ENCODE peak calls at places on chromosomes 3 and 15, in ten cellular contexts. One of them, this sample, is unnamed.

GRCh38 chr15:31360843-31361763 is 34.5 kb downstream of the KLF13 start:
- DNase-seq in GM12892: peak
- DNase-seq in GM04504: no peak
- DNase-seq in sciatic nerve: no peak
- DNase-seq in activated T-cell treated with anti-CD3 and anti-CD28 coated beads, Interleukin-2, amount 50 U/mL, for 72 hours: peak
- DNase-seq in H7: peak
- DNase-seq in stimulated activated naive B cell treated with anti-CD40 and anti-IgM and Interleukin-4, amounts not matched to agents 10 μg/mL and 1 μg/mL and 100 μg/mL, for 72 hours: peak
- DNase-seq in G401: peak
- DNase-seq in tibial artery: no peak
- DNase-seq in LoVo: no peak
- DNase-seq in this sample: peak

GRCh38 chr15:29070471-29071192 is 184.9 kb downstream of the APBA2 start:
- DNase-seq in GM12892: no peak
- DNase-seq in GM04504: no peak
- DNase-seq in sciatic nerve: no peak
- DNase-seq in activated T-cell treated with anti-CD3 and anti-CD28 coated beads, Interleukin-2, amount 50 U/mL, for 72 hours: no peak
- DNase-seq in H7: no peak
- DNase-seq in stimulated activated naive B cell treated with anti-CD40 and anti-IgM and Interleukin-4, amounts not matched to agents 10 μg/mL and 1 μg/mL and 100 μg/mL, for 72 hours: no peak
- DNase-seq in G401: peak
- DNase-seq in tibial artery: no peak
- DNase-seq in LoVo: no peak
- DNase-seq in this sample: peak

GRCh38 chr3:87246662-87247061 is 19.6 kb downstream of the CHMP2B start:
- DNase-seq in GM12892: no peak
- DNase-seq in GM04504: no peak
- DNase-seq in sciatic nerve: no peak
- DNase-seq in activated T-cell treated with anti-CD3 and anti-CD28 coated beads, Interleukin-2, amount 50 U/mL, for 72 hours: no peak
- DNase-seq in H7: no peak
- DNase-seq in stimulated activated naive B cell treated with anti-CD40 and anti-IgM and Interleukin-4, amounts not matched to agents 10 μg/mL and 1 μg/mL and 100 μg/mL, for 72 hours: no peak
- DNase-seq in G401: no peak
- DNase-seq in tibial artery: no peak
- DNase-seq in LoVo: no peak
- DNase-seq in this sample: no peak

GRCh38 chr3:107578523-107578922 is 55.8 kb downstream of the BBX start:
- DNase-seq in GM12892: no peak
- DNase-seq in GM04504: no peak
- DNase-seq in sciatic nerve: no peak
- DNase-seq in activated T-cell treated with anti-CD3 and anti-CD28 coated beads, Interleukin-2, amount 50 U/mL, for 72 hours: no peak
- DNase-seq in H7: no peak
- DNase-seq in stimulated activated naive B cell treated with anti-CD40 and anti-IgM and Interleukin-4, amounts not matched to agents 10 μg/mL and 1 μg/mL and 100 μg/mL, for 72 hours: no peak
- DNase-seq in G401: no peak
- DNase-seq in tibial artery: no peak
- DNase-seq in LoVo: no peak
- DNase-seq in this sample: no peak

GRCh38 chr15:100043069-100043641 is 298.6 kb downstream of the ADAMTS17 start:
- DNase-seq in GM12892: no peak
- DNase-seq in GM04504: no peak
- DNase-seq in sciatic nerve: no peak
- DNase-seq in activated T-cell treated with anti-CD3 and anti-CD28 coated beads, Interleukin-2, amount 50 U/mL, for 72 hours: no peak
- DNase-seq in H7: no peak
- DNase-seq in stimulated activated naive B cell treated with anti-CD40 and anti-IgM and Interleukin-4, amounts not matched to agents 10 μg/mL and 1 μg/mL and 100 μg/mL, for 72 hours: no peak
- DNase-seq in G401: no peak
- DNase-seq in tibial artery: no peak
- DNase-seq in LoVo: peak
- DNase-seq in this sample: no peak

GRCh38 chr3:85785766-85786165 is 827.0 kb downstream of the CADM2 start:
- DNase-seq in GM12892: no peak
- DNase-seq in GM04504: no peak
- DNase-seq in sciatic nerve: no peak
- DNase-seq in activated T-cell treated with anti-CD3 and anti-CD28 coated beads, Interleukin-2, amount 50 U/mL, for 72 hours: no peak
- DNase-seq in H7: no peak
- DNase-seq in stimulated activated naive B cell treated with anti-CD40 and anti-IgM and Interleukin-4, amounts not matched to agents 10 μg/mL and 1 μg/mL and 100 μg/mL, for 72 hours: no peak
- DNase-seq in G401: no peak
- DNase-seq in tibial artery: no peak
- DNase-seq in LoVo: no peak
- DNase-seq in this sample: no peak

GRCh38 chr15:46129145-46129544 is 494.3 kb downstream of the SQOR start:
- DNase-seq in GM12892: no peak
- DNase-seq in GM04504: no peak
- DNase-seq in sciatic nerve: no peak
- DNase-seq in activated T-cell treated with anti-CD3 and anti-CD28 coated beads, Interleukin-2, amount 50 U/mL, for 72 hours: no peak
- DNase-seq in H7: no peak
- DNase-seq in stimulated activated naive B cell treated with anti-CD40 and anti-IgM and Interleukin-4, amounts not matched to agents 10 μg/mL and 1 μg/mL and 100 μg/mL, for 72 hours: no peak
- DNase-seq in G401: no peak
- DNase-seq in tibial artery: no peak
- DNase-seq in LoVo: no peak
- DNase-seq in this sample: no peak

GRCh38 chr15:51783967-51784366 is 32.6 kb downstream of the TMOD2 start:
- DNase-seq in GM12892: no peak
- DNase-seq in GM04504: no peak
- DNase-seq in sciatic nerve: no peak
- DNase-seq in activated T-cell treated with anti-CD3 and anti-CD28 coated beads, Interleukin-2, amount 50 U/mL, for 72 hours: no peak
- DNase-seq in H7: no peak
- DNase-seq in stimulated activated naive B cell treated with anti-CD40 and anti-IgM and Interleukin-4, amounts not matched to agents 10 μg/mL and 1 μg/mL and 100 μg/mL, for 72 hours: no peak
- DNase-seq in G401: no peak
- DNase-seq in tibial artery: no peak
- DNase-seq in LoVo: no peak
- DNase-seq in this sample: no peak

GRCh38 chr15:56045068-56045748 is 51.8 kb upstream of the NEDD4 start:
- DNase-seq in GM12892: no peak
- DNase-seq in GM04504: peak
- DNase-seq in sciatic nerve: no peak
- DNase-seq in activated T-cell treated with anti-CD3 and anti-CD28 coated beads, Interleukin-2, amount 50 U/mL, for 72 hours: no peak
- DNase-seq in H7: no peak
- DNase-seq in stimulated activated naive B cell treated with anti-CD40 and anti-IgM and Interleukin-4, amounts not matched to agents 10 μg/mL and 1 μg/mL and 100 μg/mL, for 72 hours: no peak
- DNase-seq in G401: no peak
- DNase-seq in tibial artery: no peak
- DNase-seq in LoVo: no peak
- DNase-seq in this sample: no peak

GRCh38 chr3:132265488-132265887 is 51.7 kb upstream of the ACP3 start:
- DNase-seq in GM12892: no peak
- DNase-seq in GM04504: no peak
- DNase-seq in sciatic nerve: no peak
- DNase-seq in activated T-cell treated with anti-CD3 and anti-CD28 coated beads, Interleukin-2, amount 50 U/mL, for 72 hours: no peak
- DNase-seq in H7: no peak
- DNase-seq in stimulated activated naive B cell treated with anti-CD40 and anti-IgM and Interleukin-4, amounts not matched to agents 10 μg/mL and 1 μg/mL and 100 μg/mL, for 72 hours: no peak
- DNase-seq in G401: no peak
- DNase-seq in tibial artery: no peak
- DNase-seq in LoVo: no peak
- DNase-seq in this sample: no peak

GRCh38 chr15:66846811-66847210 is 144.8 kb downstream of the SMAD6 start:
- DNase-seq in GM12892: no peak
- DNase-seq in GM04504: no peak
- DNase-seq in sciatic nerve: peak
- DNase-seq in activated T-cell treated with anti-CD3 and anti-CD28 coated beads, Interleukin-2, amount 50 U/mL, for 72 hours: no peak
- DNase-seq in H7: no peak
- DNase-seq in stimulated activated naive B cell treated with anti-CD40 and anti-IgM and Interleukin-4, amounts not matched to agents 10 μg/mL and 1 μg/mL and 100 μg/mL, for 72 hours: no peak
- DNase-seq in G401: no peak
- DNase-seq in tibial artery: no peak
- DNase-seq in LoVo: no peak
- DNase-seq in this sample: no peak

GRCh38 chr15:70234256-70234965 is 136.7 kb upstream of the TLE3 start:
- DNase-seq in GM12892: no peak
- DNase-seq in GM04504: peak
- DNase-seq in sciatic nerve: no peak
- DNase-seq in activated T-cell treated with anti-CD3 and anti-CD28 coated beads, Interleukin-2, amount 50 U/mL, for 72 hours: peak
- DNase-seq in H7: no peak
- DNase-seq in stimulated activated naive B cell treated with anti-CD40 and anti-IgM and Interleukin-4, amounts not matched to agents 10 μg/mL and 1 μg/mL and 100 μg/mL, for 72 hours: no peak
- DNase-seq in G401: no peak
- DNase-seq in tibial artery: no peak
- DNase-seq in LoVo: no peak
- DNase-seq in this sample: no peak

GRCh38 chr3:77889616-77890015 is 849.7 kb downstream of the ROBO2 start:
- DNase-seq in GM12892: no peak
- DNase-seq in GM04504: no peak
- DNase-seq in sciatic nerve: no peak
- DNase-seq in activated T-cell treated with anti-CD3 and anti-CD28 coated beads, Interleukin-2, amount 50 U/mL, for 72 hours: no peak
- DNase-seq in H7: no peak
- DNase-seq in stimulated activated naive B cell treated with anti-CD40 and anti-IgM and Interleukin-4, amounts not matched to agents 10 μg/mL and 1 μg/mL and 100 μg/mL, for 72 hours: no peak
- DNase-seq in G401: no peak
- DNase-seq in tibial artery: no peak
- DNase-seq in LoVo: no peak
- DNase-seq in this sample: no peak

GRCh38 chr3:133854971-133855370 is 40.7 kb downstream of the RAB6B start:
- DNase-seq in GM12892: no peak
- DNase-seq in GM04504: no peak
- DNase-seq in sciatic nerve: no peak
- DNase-seq in activated T-cell treated with anti-CD3 and anti-CD28 coated beads, Interleukin-2, amount 50 U/mL, for 72 hours: no peak
- DNase-seq in H7: peak
- DNase-seq in stimulated activated naive B cell treated with anti-CD40 and anti-IgM and Interleukin-4, amounts not matched to agents 10 μg/mL and 1 μg/mL and 100 μg/mL, for 72 hours: no peak
- DNase-seq in G401: peak
- DNase-seq in tibial artery: peak
- DNase-seq in LoVo: no peak
- DNase-seq in this sample: peak

GRCh38 chr15:50425219-50425618 is 1.0 kb downstream of the USP8 start:
- DNase-seq in GM12892: no peak
- DNase-seq in GM04504: no peak
- DNase-seq in sciatic nerve: no peak
- DNase-seq in activated T-cell treated with anti-CD3 and anti-CD28 coated beads, Interleukin-2, amount 50 U/mL, for 72 hours: no peak
- DNase-seq in H7: no peak
- DNase-seq in stimulated activated naive B cell treated with anti-CD40 and anti-IgM and Interleukin-4, amounts not matched to agents 10 μg/mL and 1 μg/mL and 100 μg/mL, for 72 hours: no peak
- DNase-seq in G401: peak
- DNase-seq in tibial artery: no peak
- DNase-seq in LoVo: no peak
- DNase-seq in this sample: peak

GRCh38 chr3:4416961-4417360 is 50.1 kb downstream of the SUMF1 start:
- DNase-seq in GM12892: no peak
- DNase-seq in GM04504: peak
- DNase-seq in sciatic nerve: no peak
- DNase-seq in activated T-cell treated with anti-CD3 and anti-CD28 coated beads, Interleukin-2, amount 50 U/mL, for 72 hours: peak
- DNase-seq in H7: no peak
- DNase-seq in stimulated activated naive B cell treated with anti-CD40 and anti-IgM and Interleukin-4, amounts not matched to agents 10 μg/mL and 1 μg/mL and 100 μg/mL, for 72 hours: no peak
- DNase-seq in G401: peak
- DNase-seq in tibial artery: peak
- DNase-seq in LoVo: no peak
- DNase-seq in this sample: peak

GRCh38 chr3:170560717-170561382 is 25.0 kb downstream of the SLC7A14 start:
- DNase-seq in GM12892: no peak
- DNase-seq in GM04504: no peak
- DNase-seq in sciatic nerve: no peak
- DNase-seq in activated T-cell treated with anti-CD3 and anti-CD28 coated beads, Interleukin-2, amount 50 U/mL, for 72 hours: no peak
- DNase-seq in H7: no peak
- DNase-seq in stimulated activated naive B cell treated with anti-CD40 and anti-IgM and Interleukin-4, amounts not matched to agents 10 μg/mL and 1 μg/mL and 100 μg/mL, for 72 hours: no peak
- DNase-seq in G401: no peak
- DNase-seq in tibial artery: no peak
- DNase-seq in LoVo: no peak
- DNase-seq in this sample: no peak

GRCh38 chr3:10467904-10468610 is 37.3 kb downstream of the ATP2B2 start:
- DNase-seq in GM12892: no peak
- DNase-seq in GM04504: no peak
- DNase-seq in sciatic nerve: no peak
- DNase-seq in activated T-cell treated with anti-CD3 and anti-CD28 coated beads, Interleukin-2, amount 50 U/mL, for 72 hours: no peak
- DNase-seq in H7: no peak
- DNase-seq in stimulated activated naive B cell treated with anti-CD40 and anti-IgM and Interleukin-4, amounts not matched to agents 10 μg/mL and 1 μg/mL and 100 μg/mL, for 72 hours: no peak
- DNase-seq in G401: peak
- DNase-seq in tibial artery: no peak
- DNase-seq in LoVo: no peak
- DNase-seq in this sample: peak

GRCh38 chr15:31293655-31294054 is 33.0 kb upstream of the KLF13 start:
- DNase-seq in GM12892: no peak
- DNase-seq in GM04504: no peak
- DNase-seq in sciatic nerve: no peak
- DNase-seq in activated T-cell treated with anti-CD3 and anti-CD28 coated beads, Interleukin-2, amount 50 U/mL, for 72 hours: no peak
- DNase-seq in H7: no peak
- DNase-seq in stimulated activated naive B cell treated with anti-CD40 and anti-IgM and Interleukin-4, amounts not matched to agents 10 μg/mL and 1 μg/mL and 100 μg/mL, for 72 hours: no peak
- DNase-seq in G401: no peak
- DNase-seq in tibial artery: no peak
- DNase-seq in LoVo: no peak
- DNase-seq in this sample: no peak

GRCh38 chr15:69573815-69574472 is 121.3 kb downstream of the RPLP1 start:
- DNase-seq in GM12892: no peak
- DNase-seq in GM04504: no peak
- DNase-seq in sciatic nerve: no peak
- DNase-seq in activated T-cell treated with anti-CD3 and anti-CD28 coated beads, Interleukin-2, amount 50 U/mL, for 72 hours: peak
- DNase-seq in H7: no peak
- DNase-seq in stimulated activated naive B cell treated with anti-CD40 and anti-IgM and Interleukin-4, amounts not matched to agents 10 μg/mL and 1 μg/mL and 100 μg/mL, for 72 hours: no peak
- DNase-seq in G401: no peak
- DNase-seq in tibial artery: no peak
- DNase-seq in LoVo: no peak
- DNase-seq in this sample: no peak

GRCh38 chr3:123719785-123720531 is 135.1 kb upstream of the HACD2 start:
- DNase-seq in GM12892: no peak
- DNase-seq in GM04504: no peak
- DNase-seq in sciatic nerve: no peak
- DNase-seq in activated T-cell treated with anti-CD3 and anti-CD28 coated beads, Interleukin-2, amount 50 U/mL, for 72 hours: no peak
- DNase-seq in H7: no peak
- DNase-seq in stimulated activated naive B cell treated with anti-CD40 and anti-IgM and Interleukin-4, amounts not matched to agents 10 μg/mL and 1 μg/mL and 100 μg/mL, for 72 hours: no peak
- DNase-seq in G401: peak
- DNase-seq in tibial artery: peak
- DNase-seq in LoVo: no peak
- DNase-seq in this sample: peak

GRCh38 chr3:122271246-122271898 is 53.7 kb upstream of the CSTA start:
- DNase-seq in GM12892: no peak
- DNase-seq in GM04504: no peak
- DNase-seq in sciatic nerve: no peak
- DNase-seq in activated T-cell treated with anti-CD3 and anti-CD28 coated beads, Interleukin-2, amount 50 U/mL, for 72 hours: no peak
- DNase-seq in H7: no peak
- DNase-seq in stimulated activated naive B cell treated with anti-CD40 and anti-IgM and Interleukin-4, amounts not matched to agents 10 μg/mL and 1 μg/mL and 100 μg/mL, for 72 hours: no peak
- DNase-seq in G401: no peak
- DNase-seq in tibial artery: no peak
- DNase-seq in LoVo: no peak
- DNase-seq in this sample: no peak

GRCh38 chr15:75403892-75404291 is 35.5 kb upstream of the MAN2C1 start:
- DNase-seq in GM12892: no peak
- DNase-seq in GM04504: no peak
- DNase-seq in sciatic nerve: no peak
- DNase-seq in activated T-cell treated with anti-CD3 and anti-CD28 coated beads, Interleukin-2, amount 50 U/mL, for 72 hours: no peak
- DNase-seq in H7: no peak
- DNase-seq in stimulated activated naive B cell treated with anti-CD40 and anti-IgM and Interleukin-4, amounts not matched to agents 10 μg/mL and 1 μg/mL and 100 μg/mL, for 72 hours: no peak
- DNase-seq in G401: no peak
- DNase-seq in tibial artery: no peak
- DNase-seq in LoVo: no peak
- DNase-seq in this sample: no peak

This sample was measured in cerebellar cortex.